ENCODE peak calls at places on chromosomes 12 and 14, in ten cellular contexts. R is AG09309, W is endothelial cell, J is cardiac muscle cell, D is colonic mucosa, E is AG10803, Z is left ventricle myocardium inferior, M is Calu3, F is upper lobe of right lung, I is stomach. L is an unnamed sample.

GRCh38 chr14:36555998-36556743 is 26.2 kb downstream of the NKX2-8 start:
- DNase-seq in M (no peak), E (no peak), W (no peak), Z (no peak), J (no peak), D (no peak), R (no peak), F (no peak), I (no peak), L (no peak)

GRCh38 chr12:115137812-115138521 is 454.0 kb upstream of the TBX3 start:
- DNase-seq in Z (no peak), F (no peak), M (no peak), J (no peak), R (no peak), W (no peak), D (no peak), I (no peak), E (peak), L (no peak)

GRCh38 chr12:111451649-111452129 is 46.0 kb downstream of the SH2B3 start:
- DNase-seq in J (peak), R (no peak), D (no peak), M (peak), W (no peak), F (no peak), Z (no peak), I (peak), E (peak), L (no peak)

GRCh38 chr14:47284283-47284682 is 391.1 kb downstream of the MDGA2 start:
- DNase-seq in D (no peak), E (no peak), W (no peak), F (no peak), I (no peak), R (no peak), Z (no peak), J (no peak), M (no peak), L (no peak)

GRCh38 chr12:82326905-82327503 is 31.2 kb downstream of the CCDC59 start:
- DNase-seq in E (peak), J (peak), F (no peak), Z (no peak), W (no peak), M (no peak), I (no peak), R (peak), D (no peak), L (no peak)

GRCh38 chr12:113092478-113093408 is 36.2 kb downstream of the DTX1 start:
- DNase-seq in F (peak), D (peak), Z (peak), I (peak), W (peak), J (peak), E (no peak), R (no peak), M (peak), L (no peak)

GRCh38 chr12:81208193-81208946 is 130.5 kb downstream of the ACSS3 start:
- DNase-seq in W (no peak), Z (no peak), F (no peak), E (no peak), R (no peak), J (peak), M (no peak), D (peak), I (no peak), L (no peak)

GRCh38 chr12:124684971-124685688 is 117.7 kb upstream of the NCOR2 start:
- DNase-seq in W (no peak), E (peak), J (peak), Z (no peak), M (no peak), D (no peak), R (no peak), F (no peak), I (no peak), L (no peak)

GRCh38 chr12:58833844-58834243 is 86.5 kb downstream of the LRIG3 start:
- DNase-seq in F (no peak), I (no peak), J (no peak), E (no peak), M (no peak), R (no peak), W (no peak), D (no peak), Z (no peak), L (no peak)

GRCh38 chr12:89695100-89695499 is 13.5 kb downstream of the ATP2B1 start:
- DNase-seq in R (no peak), F (no peak), W (no peak), D (no peak), Z (no peak), I (no peak), E (peak), J (peak), M (no peak), L (no peak)

GRCh38 chr14:20412422-20412821 is 879 bp downstream of the TEP1 start:
- DNase-seq in W (no peak), D (no peak), Z (no peak), J (peak), R (no peak), F (no peak), I (no peak), M (no peak), E (no peak), L (no peak)

GRCh38 chr14:79573486-79573885 is 637.8 kb downstream of the DIO2 start:
- DNase-seq in W (no peak), M (no peak), R (no peak), Z (no peak), J (peak), E (no peak), D (no peak), F (no peak), I (no peak), L (no peak)

GRCh38 chr12:95218852-95219171 is 1.2 kb downstream of the VEZT start:
- DNase-seq in Z (no peak), J (no peak), R (no peak), D (peak), W (peak), F (no peak), M (peak), E (no peak), I (no peak), L (no peak)

GRCh38 chr12:62767506-62767905 is 167.4 kb downstream of the PPM1H start:
- DNase-seq in W (no peak), R (no peak), E (peak), I (no peak), M (no peak), F (no peak), J (peak), Z (no peak), D (no peak), L (no peak)

GRCh38 chr12:111368684-111369495 is at the start of gene PHETA1:
- DNase-seq in J (peak), R (peak), I (peak), M (peak), W (peak), E (peak), F (peak), D (peak), Z (peak), L (no peak)

GRCh38 chr12:10143205-10143604 is 13.2 kb upstream of the CLEC7A start:
- DNase-seq in R (no peak), D (no peak), Z (no peak), W (no peak), M (no peak), I (no peak), E (no peak), J (peak), F (no peak), L (no peak)

GRCh38 chr14:37036669-37037341 is 135.6 kb downstream of the SLC25A21 start:
- DNase-seq in J (no peak), F (no peak), E (peak), Z (no peak), D (no peak), W (no peak), I (no peak), M (no peak), R (no peak), L (no peak)

GRCh38 chr12:42560977-42561376 is 28.6 kb downstream of the PRICKLE1 start:
- DNase-seq in Z (no peak), M (no peak), E (no peak), D (no peak), W (no peak), I (no peak), F (no peak), R (no peak), J (no peak), L (no peak)

GRCh38 chr14:89357655-89358297 is 59.3 kb downstream of the FOXN3 start:
- DNase-seq in E (no peak), D (peak), I (no peak), W (no peak), R (no peak), F (no peak), Z (no peak), J (no peak), M (no peak), L (no peak)

GRCh38 chr12:111035578-111036301 is 115.4 kb upstream of the MYL2 start:
- DNase-seq in W (peak), D (no peak), J (no peak), I (no peak), Z (no peak), R (no peak), F (no peak), M (no peak), E (no peak), L (no peak)

GRCh38 chr14:51676549-51676948 is 24.8 kb downstream of the FRMD6 start:
- DNase-seq in D (no peak), J (peak), F (no peak), W (no peak), M (no peak), R (no peak), Z (no peak), E (no peak), I (no peak), L (no peak)

GRCh38 chr12:49358548-49359141 is 8.6 kb upstream of the SPATS2 start:
- DNase-seq in R (no peak), M (peak), Z (no peak), I (peak), D (peak), E (peak), J (peak), F (peak), W (peak), L (no peak)

GRCh38 chr12:25655702-25656101 is 102.6 kb upstream of the LMNTD1 start:
- DNase-seq in M (peak), J (no peak), R (no peak), F (no peak), D (no peak), W (no peak), E (no peak), I (no peak), Z (no peak), L (no peak)

GRCh38 chr12:125092872-125093680 is 27.8 kb downstream of the AACS start:
- DNase-seq in J (peak), M (peak), E (peak), F (no peak), W (no peak), Z (peak), I (peak), D (peak), R (peak), L (no peak)

GRCh38 chr12:68240079-68240478 is 13.3 kb downstream of the IL22 start:
- DNase-seq in M (no peak), F (no peak), R (peak), I (no peak), Z (no peak), E (peak), W (no peak), J (peak), D (no peak), L (no peak)

GRCh38 chr14:105860615-105861580 is 334.5 kb downstream of the TMEM121 start:
- DNase-seq in W (no peak), D (no peak), J (no peak), Z (peak), E (no peak), R (no peak), F (peak), M (no peak), I (peak), L (no peak)

GRCh38 chr12:75771023-75771422 is 259.6 kb upstream of the KRR1 start:
- DNase-seq in E (no peak), M (no peak), J (no peak), Z (no peak), F (no peak), D (no peak), R (no peak), W (no peak), I (no peak), L (no peak)

GRCh38 chr14:86646688-86647687 is 1117.0 kb downstream of the FLRT2 start:
- DNase-seq in J (peak), Z (no peak), R (no peak), M (no peak), D (no peak), E (peak), I (no peak), F (no peak), W (no peak), L (no peak)

GRCh38 chr14:81927069-81927468 is 393.4 kb upstream of the SEL1L start:
- DNase-seq in R (no peak), W (no peak), D (no peak), F (no peak), M (no peak), J (peak), I (no peak), E (no peak), Z (no peak), L (no peak)

GRCh38 chr12:45200497-45201043 is 15.3 kb upstream of the ANO6 start:
- DNase-seq in I (no peak), D (no peak), J (peak), R (no peak), F (no peak), W (no peak), Z (no peak), E (peak), M (no peak), L (no peak)

GRCh38 chr12:96108321-96108720 is 72.9 kb upstream of the LTA4H start:
- DNase-seq in W (peak), M (peak), Z (peak), I (no peak), E (no peak), J (no peak), F (no peak), R (no peak), D (peak), L (no peak)

GRCh38 chr12:6917491-6918231 is 3.3 kb downstream of the ENO2 start:
- DNase-seq in R (no peak), Z (no peak), W (no peak), D (no peak), F (no peak), I (no peak), J (peak), E (no peak), M (no peak), L (no peak)

GRCh38 chr12:11839093-11839641 is 189.7 kb downstream of the ETV6 start:
- DNase-seq in W (no peak), D (peak), F (no peak), I (no peak), Z (no peak), R (no peak), M (peak), E (no peak), J (peak), L (peak)

GRCh38 chr12:2268478-2269286 is 215.9 kb downstream of the CACNA1C start:
- DNase-seq in W (no peak), Z (no peak), F (no peak), J (peak), D (no peak), I (no peak), R (peak), E (peak), M (no peak), L (peak)

GRCh38 chr12:121807656-121808347 is 4.0 kb downstream of the SETD1B start:
- DNase-seq in R (no peak), I (no peak), D (no peak), Z (no peak), W (no peak), M (no peak), F (no peak), E (no peak), J (no peak), L (no peak)

GRCh38 chr14:59347511-59347900 is 117.7 kb downstream of the GPR135 start:
- DNase-seq in F (no peak), M (no peak), J (no peak), R (no peak), E (no peak), D (no peak), W (no peak), I (no peak), Z (no peak), L (no peak)

GRCh38 chr14:59347915-59348314 is 117.3 kb downstream of the GPR135 start:
- DNase-seq in Z (no peak), F (no peak), W (no peak), R (no peak), D (no peak), I (no peak), E (no peak), M (no peak), J (no peak), L (no peak)

GRCh38 chr14:59346329-59346728 is 118.9 kb downstream of the GPR135 start:
- DNase-seq in R (no peak), F (no peak), I (no peak), W (no peak), J (no peak), Z (no peak), M (no peak), D (no peak), E (no peak), L (no peak)

GRCh38 chr14:59346796-59347510 is 118.2 kb downstream of the GPR135 start:
- DNase-seq in D (no peak), E (peak), W (no peak), R (no peak), M (no peak), J (no peak), I (no peak), F (no peak), Z (no peak), L (no peak)

DNA sequence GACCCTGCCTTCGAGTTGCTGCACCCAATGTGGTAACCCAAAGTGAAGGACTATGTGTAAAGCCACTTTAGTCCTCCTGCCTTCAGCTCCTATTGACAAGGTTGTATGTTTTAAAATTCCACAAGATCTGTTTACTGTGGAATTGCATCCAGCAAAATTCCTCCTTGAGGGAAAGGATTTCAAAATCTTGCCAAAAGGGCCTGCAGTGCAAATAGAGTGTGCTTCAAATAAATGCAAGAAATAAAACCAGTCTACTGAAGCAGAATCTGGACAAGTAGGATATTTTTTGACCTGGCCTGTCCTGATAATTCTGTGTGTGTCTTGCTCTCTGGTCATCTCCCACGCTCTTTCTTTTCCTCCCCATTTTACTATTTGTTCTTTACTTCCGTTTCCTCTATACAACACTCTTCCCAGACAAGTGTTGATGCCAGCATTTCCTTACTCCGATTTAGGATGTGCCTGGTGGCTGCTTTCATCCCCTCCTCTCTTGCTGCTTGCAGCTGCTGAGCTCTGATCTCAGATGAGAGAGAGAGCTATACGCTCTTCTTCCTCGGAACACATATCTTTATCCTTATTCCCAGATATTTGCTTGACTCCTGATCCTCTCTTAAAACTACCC is 115.9 kb downstream of the GPR135 start:
- DNase-seq in E (peak), Z (no peak), J (no peak), F (no peak), W (no peak), D (no peak), R (no peak), M (no peak), I (no peak), L (no peak)
- TF ChIP-seq CTCF in E (no peak), Z (no peak), J (no peak), F (no peak), W (no peak), D (no peak), R (no peak), M (no peak), I (no peak), L (no peak)

GRCh38 chr14:30673071-30673470 is 51.0 kb downstream of the SCFD1 start:
- DNase-seq in I (no peak), R (no peak), Z (no peak), F (no peak), D (no peak), M (no peak), J (peak), W (no peak), E (no peak), L (no peak)
- TF ChIP-seq CTCF in I (no peak), R (no peak), Z (no peak), F (no peak), D (no peak), M (no peak), J (no peak), W (no peak), E (no peak), L (no peak)

GRCh38 chr12:65943388-65944137 is 119.3 kb downstream of the HMGA2 start:
- DNase-seq in D (no peak), W (no peak), J (peak), I (no peak), M (no peak), R (peak), Z (no peak), E (peak), F (no peak), L (no peak)
- TF ChIP-seq CTCF in D (no peak), W (no peak), J (peak), I (no peak), M (no peak), R (peak), Z (no peak), E (peak), F (no peak), L (peak)

DNA sequence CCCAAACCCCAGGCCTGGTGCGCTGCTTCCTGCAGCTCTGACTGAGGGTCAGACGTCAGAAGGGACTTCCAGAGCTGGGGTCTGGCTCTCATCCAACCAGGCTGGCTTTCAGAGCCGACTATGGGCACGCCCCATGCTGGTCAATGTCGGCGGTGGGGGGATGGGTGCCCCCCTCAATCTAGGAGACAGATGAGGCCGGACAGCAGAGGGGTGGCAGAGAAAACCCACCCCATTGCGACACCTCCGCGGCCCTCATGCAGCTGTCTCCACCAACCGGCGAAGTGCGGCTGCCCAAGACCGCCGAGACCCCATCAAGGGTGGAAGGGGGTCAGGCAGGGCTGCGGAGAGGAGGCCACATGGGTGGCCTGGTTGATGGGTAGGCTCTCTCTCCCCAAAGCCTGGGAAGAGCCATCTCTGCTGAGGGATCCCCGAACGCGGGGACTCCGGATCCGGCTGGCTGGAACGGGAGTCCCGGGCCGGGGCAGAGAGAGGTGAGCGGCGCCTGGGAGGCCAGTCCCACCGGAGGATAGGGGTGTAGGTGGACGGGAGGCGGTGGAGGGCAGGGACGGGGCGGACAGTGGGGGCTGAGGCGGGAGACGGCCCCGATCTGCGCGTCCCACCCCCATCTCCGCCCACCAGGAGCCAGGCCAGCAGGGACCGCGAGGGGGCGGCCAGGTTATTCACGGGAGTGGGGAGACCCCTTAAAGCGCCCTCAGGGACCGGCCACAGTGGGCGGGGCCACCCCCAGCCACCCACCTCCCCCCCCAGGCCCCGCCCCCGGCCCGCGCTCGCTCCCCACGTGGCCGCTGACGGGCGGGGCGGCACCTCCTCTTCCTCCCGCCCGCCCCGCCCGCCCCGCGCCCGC is at the start of gene INF2:
- DNase-seq in M (peak), W (peak), R (no peak), E (peak), D (peak), I (peak), Z (peak), F (peak), J (peak), L (no peak)
- TF ChIP-seq CTCF in M (no peak), W (no peak), R (no peak), E (no peak), D (no peak), I (no peak), Z (peak), F (no peak), J (no peak), L (no peak)